ENCODE peak calls at places on chromosomes 7 and 10, in four cellular contexts. W is posterior vena cava; V is activated naive CD4-positive, alpha-beta T cell; K is stimulated activated CD4-positive, alpha-beta T cell treated with anti-CD3 and anti-CD28 coated beads, Interleukin-12 subunit alpha, Interleukin-12 subunit beta, amount 100 ng/mL, for 4 hours. J is an unnamed sample.
A peak's percentile ranks its signal among the peaks of the same experiment; 100 is the strongest.

GRCh38 chr10:68301790-68302502 is 29.9 kb upstream of the HNRNPH3 start:
- DNase-seq in W (no peak), V (no peak), K (no peak), J (peak; percentile 10)

GRCh38 chr7:116400526-116400925 is 99.0 kb upstream of the CAV2 start:
- DNase-seq in W (no peak), V (no peak), K (no peak), J (no peak)

GRCh38 chr10:61164458-61165160 is 220.6 kb upstream of the RHOBTB1 start:
- DNase-seq in W (peak; percentile 83), V (no peak), K (no peak), J (no peak)

GRCh38 chr10:21495002-21495685 is 30.3 kb downstream of the SKIDA1 start:
- DNase-seq in W (no peak), V (no peak), K (no peak), J (no peak)

GRCh38 chr7:44963526-44964290 is 15.1 kb downstream of the MYO1G start:
- DNase-seq in W (peak; percentile 74), V (no peak), K (no peak), J (no peak)

GRCh38 chr7:29299986-29300609 is 105.5 kb downstream of the CHN2 start:
- DNase-seq in W (no peak), V (no peak), K (no peak), J (no peak)

GRCh38 chr10:102413053-102413705 is 5.4 kb downstream of the PSD start:
- DNase-seq in W (no peak), V (no peak), K (no peak), J (no peak)

GRCh38 chr10:43598447-43598846 is 7.8 kb upstream of the ZNF485 start:
- DNase-seq in W (no peak), V (no peak), K (no peak), J (no peak)

GRCh38 chr7:74325230-74325565 is 36.0 kb downstream of the CLIP2 start:
- DNase-seq in W (no peak), V (no peak), K (no peak), J (no peak)

GRCh38 chr10:106424076-106424475 is 740.4 kb downstream of the SORCS1 start:
- DNase-seq in W (no peak), V (no peak), K (no peak), J (no peak)

GRCh38 chr10:133039107-133039822 is 48.5 kb upstream of the ADGRA1 start:
- DNase-seq in W (no peak), V (no peak), K (no peak), J (no peak)

GRCh38 chr10:45444976-45445898 is 71.2 kb downstream of the ALOX5 start:
- DNase-seq in W (peak; percentile 73), V (no peak), K (no peak), J (no peak)

GRCh38 chr10:95273393-95274312 is 17.1 kb downstream of the PDLIM1 start:
- DNase-seq in W (no peak), V (no peak), K (no peak), J (no peak)

GRCh38 chr10:122269097-122269687 is 1.9 kb upstream of the BTBD16 start:
- DNase-seq in W (no peak), V (no peak), K (no peak), J (no peak)

GRCh38 chr10:86765548-86765947 is 9.1 kb downstream of the BMPR1A start:
- DNase-seq in W (no peak), V (no peak), K (no peak), J (no peak)

GRCh38 chr10:46266506-46266985 is 20.3 kb upstream of the ANTXRL start:
- DNase-seq in W (no peak), V (no peak), K (no peak), J (no peak)

GRCh38 chr10:94991243-94991888 is 52.9 kb downstream of the CYP2C9 start:
- DNase-seq in W (no peak), V (no peak), K (no peak), J (no peak)

GRCh38 chr10:122152544-122152943 is 118.6 kb upstream of the BTBD16 start:
- DNase-seq in W (peak; percentile 96), V (no peak), K (no peak), J (no peak)

GRCh38 chr7:78516450-78516849 is 717.9 kb downstream of the PHTF2 start:
- DNase-seq in W (no peak), V (no peak), K (no peak), J (no peak)

GRCh38 chr10:2020841-2021240 is 283.5 kb upstream of the ADARB2 start:
- DNase-seq in W (no peak), V (no peak), K (no peak), J (no peak)

GRCh38 chr7:44534501-44534900 is 6.6 kb downstream of the NPC1L1 start:
- DNase-seq in W (no peak), V (no peak), K (peak; percentile 28), J (peak; percentile 7)

GRCh38 chr7:95430864-95431263 is 4.0 kb downstream of the PON2 start:
- DNase-seq in W (no peak), V (no peak), K (no peak), J (no peak)

GRCh38 chr10:73228247-73228646 is 18.8 kb downstream of the DNAJC9 start:
- DNase-seq in W (no peak), V (no peak), K (no peak), J (no peak)

GRCh38 chr10:124417846-124418725 is 637 bp downstream of the OAT start:
- DNase-seq in W (peak; percentile 89), V (peak; percentile 35), K (peak; percentile 34), J (no peak)

GRCh38 chr7:107964510-107964909 is 38.5 kb downstream of the LAMB1 start:
- DNase-seq in W (no peak), V (no peak), K (no peak), J (no peak)

GRCh38 chr7:149785983-149786382 is 12.6 kb upstream of the ZNF467 start:
- DNase-seq in W (no peak), V (no peak), K (no peak), J (no peak)

GRCh38 chr10:80509403-80510161 is 28.1 kb upstream of the SH2D4B start:
- DNase-seq in W (no peak), V (no peak), K (no peak), J (no peak)

GRCh38 chr7:24255139-24255538 is 28.9 kb upstream of the NPY start:
- DNase-seq in W (no peak), V (no peak), K (no peak), J (no peak)

GRCh38 chr7:132708501-132708900 is 132.2 kb upstream of the PLXNA4 start:
- DNase-seq in W (no peak), V (no peak), K (no peak), J (no peak)

GRCh38 chr7:22385326-22385725 is 28.4 kb upstream of the RAPGEF5 start:
- DNase-seq in W (no peak), V (no peak), K (no peak), J (no peak)

GRCh38 chr10:32077896-32078295 is 21.7 kb upstream of the KIF5B start:
- DNase-seq in W (peak; percentile 87), V (no peak), K (no peak), J (no peak)

GRCh38 chr7:130329466-130329865 is 15.2 kb upstream of the CPA5 start:
- DNase-seq in W (no peak), V (no peak), K (no peak), J (no peak)

GRCh38 chr7:45092931-45093235 is 4.1 kb upstream of the NACAD start:
- DNase-seq in W (no peak), V (no peak), K (no peak), J (no peak)

GRCh38 chr10:4847580-4848020 is 21.6 kb downstream of the AKR1E2 start:
- DNase-seq in W (no peak), V (no peak), K (no peak), J (no peak)

GRCh38 chr10:12847361-12847975 is 154.0 kb downstream of the CCDC3 start:
- DNase-seq in W (no peak), V (no peak), K (peak; percentile 2), J (no peak)

GRCh38 chr10:80537086-80537704 is 507 bp upstream of the SH2D4B start:
- DNase-seq in W (peak; percentile 10), V (no peak), K (no peak), J (no peak)

GRCh38 chr10:98610855-98611254 is 164.1 kb upstream of the HPS1 start:
- DNase-seq in W (no peak), V (no peak), K (no peak), J (no peak)

GRCh38 chr10:68330852-68331454 is 911 bp upstream of the HNRNPH3 start:
- DNase-seq in W (no peak), V (no peak), K (peak; percentile 18), J (no peak)

GRCh38 chr10:15058689-15059088 is 14.9 kb downstream of the OLAH start:
- DNase-seq in W (no peak), V (no peak), K (no peak), J (no peak)